ENCODE peak calls at places on chromosomes 16 and 17, in seven cellular contexts. C, K, V, W, Y, Z and F are unnamed samples.

GRCh38 chr17:21313320-21313719 is 28.8 kb downstream of the MAP2K3 start:
- DNase-seq in C (no peak), K (no peak), V (no peak), W (no peak), Y (no peak), Z (no peak), F (no peak)

GRCh38 chr17:35892091-35892637 is 12.0 kb upstream of the CCL5 start:
- DNase-seq in C (no peak), K (no peak), V (no peak), W (peak; percentile 33), Y (no peak), Z (no peak), F (no peak)

GRCh38 chr16:87369796-87370719 is 13.5 kb downstream of the FBXO31 start:
- DNase-seq in C (no peak), K (no peak), V (no peak), W (no peak), Y (no peak), Z (no peak), F (no peak)

GRCh38 chr17:2213291-2213960 is 90.2 kb downstream of the SMG6 start:
- DNase-seq in C (no peak), K (no peak), V (no peak), W (no peak), Y (no peak), Z (no peak), F (peak; percentile 15)

GRCh38 chr16:57000271-57001025 is 11.1 kb downstream of the NLRC5 start:
- DNase-seq in C (no peak), K (no peak), V (no peak), W (peak; percentile 73), Y (no peak), Z (peak; percentile 19), F (no peak)

GRCh38 chr16:56321571-56321970 is 103.8 kb downstream of the AMFR start:
- DNase-seq in C (no peak), K (no peak), V (no peak), W (no peak), Y (no peak), Z (no peak), F (no peak)

GRCh38 chr17:28993013-28993600 is 12.7 kb downstream of the SEZ6 start:
- DNase-seq in C (no peak), K (no peak), V (no peak), W (peak; percentile 14), Y (no peak), Z (no peak), F (no peak)

GRCh38 chr16:53043986-53044571 is 8.6 kb downstream of the CHD9NB start:
- DNase-seq in C (no peak), K (peak; percentile 50), V (no peak), W (peak; percentile 43), Y (peak; percentile 90), Z (no peak), F (peak; percentile 19)

GRCh38 chr16:17544785-17545184 is 74.0 kb upstream of the XYLT1 start:
- DNase-seq in C (no peak), K (no peak), V (no peak), W (no peak), Y (peak; percentile 10), Z (peak; percentile 8), F (no peak)

GRCh38 chr17:34306466-34306865 is 12.8 kb upstream of the CCL8 start:
- DNase-seq in C (peak; percentile 15), K (no peak), V (no peak), W (no peak), Y (peak; percentile 14), Z (no peak), F (no peak)

GRCh38 chr16:57619133-57619605 is 9.3 kb upstream of the ADGRG1 start:
- DNase-seq in C (no peak), K (no peak), V (no peak), W (no peak), Y (no peak), Z (no peak), F (no peak)

GRCh38 chr16:85296859-85297698 is 184.8 kb upstream of the CIBAR2 start:
- DNase-seq in C (peak; percentile 32), K (peak; percentile 30), V (no peak), W (no peak), Y (peak; percentile 53), Z (peak; percentile 31), F (no peak)

GRCh38 chr16:35176449-35176848 is 1717.0 kb downstream of the TP53TG3F start:
- DNase-seq in C (no peak), K (no peak), V (no peak), W (no peak), Y (no peak), Z (no peak), F (no peak)

GRCh38 chr16:71460246-71460645 is 1.8 kb downstream of the ZNF23 start:
- DNase-seq in C (no peak), K (no peak), V (no peak), W (peak; percentile 25), Y (no peak), Z (no peak), F (no peak)

GRCh38 chr17:27338536-27338985 is 44.6 kb downstream of the WSB1 start:
- DNase-seq in C (no peak), K (no peak), V (no peak), W (no peak), Y (no peak), Z (no peak), F (no peak)

GRCh38 chr16:68655806-68656205 is 10.7 kb downstream of the CDH3 start:
- DNase-seq in C (no peak), K (no peak), V (no peak), W (no peak), Y (no peak), Z (no peak), F (no peak)

GRCh38 chr16:53055603-53056527 is 1.1 kb downstream of the CHD9 start:
- DNase-seq in C (peak; percentile 38), K (no peak), V (no peak), W (peak; percentile 47), Y (peak; percentile 86), Z (no peak), F (no peak)

GRCh38 chr17:74635418-74635817 is 11.9 kb upstream of the CD300E start:
- DNase-seq in C (no peak), K (peak; percentile 45), V (no peak), W (no peak), Y (peak; percentile 51), Z (no peak), F (no peak)